ENCODE peak calls at places on chromosomes 12 and 14, in six cellular contexts. H is tibial artery; U is HT1080; A is activated CD4-positive, alpha-beta T cell treated with anti-CD3 and anti-CD28 coated beads, Interleukin-2, amount 10 ng/mL, durations not matched to agents 7 days and 5 days; L is GM13977; D is stimulated activated CD8-positive, alpha-beta memory T cell treated with anti-CD3 and anti-CD28 coated beads, Interleukin-4, amount 100 ng/mL, for 4 hours. T is an unnamed sample.

GRCh38 chr14:99549684-99550083 is 54.3 kb downstream of the CCDC85C start:
- DNase-seq in H (no peak), U (no peak), A (no peak), L (no peak), D (no peak), T (no peak)

GRCh38 chr12:100789146-100789545 is 5.4 kb upstream of the ANO4 start:
- DNase-seq in H (no peak), U (peak), A (no peak), L (no peak), D (no peak), T (no peak)

GRCh38 chr12:76183459-76184186 is 99.1 kb upstream of the NAP1L1 start:
- DNase-seq in H (no peak), U (peak), A (no peak), L (peak), D (no peak), T (peak)

GRCh38 chr12:8065991-8066594 is at the start of gene C3AR1:
- DNase-seq in H (no peak), U (peak), A (peak), L (peak), D (no peak), T (no peak)

GRCh38 chr12:124898200-124898950 is 16.1 kb downstream of the UBC start:
- DNase-seq in H (peak), U (peak), A (peak), L (peak), D (peak), T (no peak)

GRCh38 chr14:90510208-90510607 is 113.4 kb downstream of the CALM1 start:
- DNase-seq in H (no peak), U (no peak), A (no peak), L (no peak), D (no peak), T (no peak)

GRCh38 chr14:31943861-31944255 is 133.2 kb upstream of the ARHGAP5 start:
- DNase-seq in H (no peak), U (no peak), A (no peak), L (no peak), D (no peak), T (no peak)

GRCh38 chr12:105921872-105922669 is 216.7 kb downstream of the NUAK1 start:
- DNase-seq in H (no peak), U (no peak), A (no peak), L (no peak), D (no peak), T (no peak)

GRCh38 chr12:52454411-52455201 is 2.7 kb upstream of the KRT6B start:
- DNase-seq in H (no peak), U (no peak), A (no peak), L (no peak), D (no peak), T (peak)

GRCh38 chr12:125194999-125195398 is 129.8 kb downstream of the AACS start:
- DNase-seq in H (no peak), U (no peak), A (no peak), L (no peak), D (no peak), T (no peak)

GRCh38 chr14:32654106-32654505 is 284.6 kb upstream of the NPAS3 start:
- DNase-seq in H (no peak), U (no peak), A (no peak), L (no peak), D (no peak), T (no peak)

GRCh38 chr14:49702725-49703124 is 9.8 kb downstream of the KLHDC1 start:
- DNase-seq in H (no peak), U (peak), A (no peak), L (no peak), D (no peak), T (no peak)

GRCh38 chr12:88273450-88273849 is 131.3 kb downstream of the TMTC3 start:
- DNase-seq in H (no peak), U (no peak), A (no peak), L (no peak), D (no peak), T (no peak)

GRCh38 chr12:104747330-104747729 is 210.8 kb downstream of the SLC41A2 start:
- DNase-seq in H (no peak), U (no peak), A (no peak), L (no peak), D (no peak), T (no peak)

GRCh38 chr12:53171725-53172329 is 8.7 kb upstream of the ZNF740 start:
- DNase-seq in H (no peak), U (no peak), A (no peak), L (no peak), D (no peak), T (no peak)

GRCh38 chr12:68335462-68335861 is 3.3 kb upstream of the MDM1 start:
- DNase-seq in H (no peak), U (no peak), A (no peak), L (no peak), D (no peak), T (no peak)

GRCh38 chr12:76670776-76671175 is 93.1 kb upstream of the ZDHHC17 start:
- DNase-seq in H (no peak), U (peak), A (no peak), L (no peak), D (no peak), T (no peak)

T was measured in Panc1.